ENCODE peak calls at places on chromosomes 16 and 17, in ten cellular contexts. I, G, D, U, F, W, B, X, J and O are unnamed samples.

GRCh38 chr17:8109669-8110455 is 8.5 kb downstream of the ALOXE3 start:
- DNase-seq in I (peak), G (peak), D (no peak), U (no peak), F (no peak), W (peak), B (no peak), X (peak), J (no peak), O (peak)

GRCh38 chr17:72602517-72603345 is 481.9 kb downstream of the SOX9 start:
- DNase-seq in I (no peak), G (no peak), D (no peak), U (no peak), F (no peak), W (no peak), B (peak), X (no peak), J (no peak), O (peak)

GRCh38 chr17:19327039-19327776 is 35.3 kb downstream of the B9D1 start:
- DNase-seq in I (no peak), G (no peak), D (no peak), U (no peak), F (no peak), W (no peak), B (peak), X (no peak), J (no peak), O (peak)

GRCh38 chr17:59890720-59891119 is 2.0 kb downstream of the TUBD1 start:
- DNase-seq in I (no peak), G (no peak), D (no peak), U (no peak), F (no peak), W (no peak), B (no peak), X (no peak), J (no peak), O (no peak)

GRCh38 chr16:10197003-10197402 is 14.8 kb upstream of the GRIN2A start:
- DNase-seq in I (no peak), G (no peak), D (no peak), U (no peak), F (no peak), W (no peak), B (no peak), X (no peak), J (no peak), O (no peak)

GRCh38 chr17:45009676-45010467 is 41.6 kb downstream of the DCAKD start:
- DNase-seq in I (no peak), G (no peak), D (no peak), U (no peak), F (no peak), W (no peak), B (no peak), X (no peak), J (no peak), O (no peak)

GRCh38 chr17:74123350-74123749 is 80.1 kb upstream of the RPL38 start:
- DNase-seq in I (no peak), G (no peak), D (no peak), U (no peak), F (no peak), W (no peak), B (peak), X (no peak), J (no peak), O (peak)

GRCh38 chr17:66466933-66467367 is 164.5 kb downstream of the PRKCA start:
- DNase-seq in I (no peak), G (peak), D (no peak), U (no peak), F (no peak), W (no peak), B (peak), X (no peak), J (no peak), O (peak)

GRCh38 chr16:50448981-50449380 is 80.2 kb upstream of the BRD7 start:
- DNase-seq in I (no peak), G (no peak), D (no peak), U (no peak), F (no peak), W (no peak), B (no peak), X (no peak), J (no peak), O (no peak)

GRCh38 chr16:57305159-57305811 is 20.8 kb upstream of the PLLP start:
- DNase-seq in I (no peak), G (no peak), D (no peak), U (peak), F (no peak), W (no peak), B (no peak), X (no peak), J (no peak), O (no peak)

GRCh38 chr17:31564883-31565297 is 173.4 kb downstream of the RAB11FIP4 start:
- DNase-seq in I (no peak), G (no peak), D (no peak), U (no peak), F (no peak), W (no peak), B (peak), X (no peak), J (no peak), O (no peak)

GRCh38 chr17:57667461-57667923 is 77.6 kb downstream of the CCDC182 start:
- DNase-seq in I (no peak), G (no peak), D (no peak), U (no peak), F (no peak), W (no peak), B (no peak), X (no peak), J (no peak), O (no peak)

GRCh38 chr17:44672479-44673093 is 16.3 kb downstream of the MEIOC start:
- DNase-seq in I (no peak), G (peak), D (no peak), U (no peak), F (no peak), W (no peak), B (peak), X (no peak), J (no peak), O (peak)

GRCh38 chr17:39400547-39401411 is 647 bp downstream of the FBXL20 start:
- DNase-seq in I (peak), G (no peak), D (no peak), U (peak), F (no peak), W (peak), B (no peak), X (peak), J (no peak), O (peak)

GRCh38 chr16:51002889-51003490 is 148.1 kb downstream of the SALL1 start:
- DNase-seq in I (no peak), G (no peak), D (no peak), U (no peak), F (no peak), W (no peak), B (no peak), X (no peak), J (no peak), O (no peak)

GRCh38 chr17:44581868-44582267 is 24.6 kb downstream of the FZD2 start:
- DNase-seq in I (no peak), G (no peak), D (no peak), U (no peak), F (no peak), W (no peak), B (no peak), X (no peak), J (no peak), O (no peak)

GRCh38 chr16:87465306-87465705 is 27.5 kb downstream of the ZCCHC14 start:
- DNase-seq in I (peak), G (no peak), D (no peak), U (peak), F (no peak), W (no peak), B (peak), X (no peak), J (peak), O (peak)

GRCh38 chr17:79552824-79553223 is 58.0 kb downstream of the RBFOX3 start:
- DNase-seq in I (no peak), G (no peak), D (no peak), U (no peak), F (no peak), W (no peak), B (no peak), X (no peak), J (no peak), O (no peak)

GRCh38 chr17:75845933-75846700 is 1.9 kb upstream of the UNC13D start:
- DNase-seq in I (no peak), G (no peak), D (no peak), U (no peak), F (no peak), W (no peak), B (no peak), X (no peak), J (no peak), O (peak)

GRCh38 chr16:69917739-69918138 is 33.4 kb upstream of the CLEC18A start:
- DNase-seq in I (peak), G (no peak), D (no peak), U (peak), F (no peak), W (no peak), B (peak), X (no peak), J (no peak), O (no peak)

GRCh38 chr17:549197-550040 is 165.2 kb downstream of the VPS53 start:
- DNase-seq in I (no peak), G (peak), D (no peak), U (no peak), F (peak), W (no peak), B (no peak), X (no peak), J (no peak), O (no peak)

GRCh38 chr17:3935140-3935542 is 18.9 kb upstream of the P2RX1 start:
- DNase-seq in I (peak), G (peak), D (no peak), U (no peak), F (peak), W (no peak), B (peak), X (no peak), J (no peak), O (peak)

GRCh38 chr16:85480727-85481101 is 132.4 kb upstream of the GSE1 start:
- DNase-seq in I (no peak), G (no peak), D (no peak), U (no peak), F (no peak), W (no peak), B (no peak), X (no peak), J (no peak), O (no peak)

GRCh38 chr16:50881331-50881830 is 139.5 kb downstream of the CYLD start:
- DNase-seq in I (no peak), G (no peak), D (no peak), U (no peak), F (no peak), W (no peak), B (no peak), X (no peak), J (no peak), O (no peak)

GRCh38 chr16:85056211-85056748 is 28.7 kb downstream of the KIAA0513 start:
- DNase-seq in I (no peak), G (peak), D (no peak), U (peak), F (no peak), W (no peak), B (no peak), X (no peak), J (no peak), O (no peak)

GRCh38 chr17:19418312-19418992 is 7.4 kb downstream of the RNF112 start:
- DNase-seq in I (peak), G (no peak), D (no peak), U (peak), F (no peak), W (no peak), B (peak), X (no peak), J (no peak), O (no peak)